ENCODE peak calls at places on chromosomes 12 and 14, in eight cellular contexts. X is heart right ventricle, N is neural progenitor cell, S is esophagus squamous epithelium, B is neuronal stem cell, M is body of pancreas, C is psoas muscle, U is left ventricle myocardium inferior. A is an unnamed sample.
A peak's percentile ranks its signal among the peaks of the same experiment; 100 is the strongest.

GRCh38 chr12:93144109-93144508 is 215.0 kb upstream of the EEA1 start:
- DNase-seq in C (no peak), N (no peak), U (no peak), M (no peak), B (no peak), X (no peak), S (no peak), A (no peak)

GRCh38 chr14:103071544-103072251 is 12.3 kb upstream of the LBHD2 start:
- DNase-seq in N (peak; percentile 52), M (no peak), B (no peak), C (no peak), U (no peak), S (no peak), X (no peak), A (no peak)

GRCh38 chr12:32688786-32689185 is 9.7 kb downstream of the DNM1L start:
- DNase-seq in C (no peak), U (no peak), M (no peak), N (no peak), B (no peak), S (no peak), X (no peak), A (no peak)

GRCh38 chr12:115522010-115522409 is 755.5 kb downstream of the MED13L start:
- DNase-seq in U (no peak), M (no peak), B (no peak), S (no peak), C (no peak), N (no peak), X (no peak), A (no peak)

GRCh38 chr14:91115986-91116385 is 2.1 kb downstream of the DGLUCY start:
- DNase-seq in B (no peak), N (no peak), U (no peak), S (no peak), X (no peak), M (peak; percentile 30), C (no peak), A (no peak)

GRCh38 chr14:89617471-89618291 is 200.6 kb upstream of the FOXN3 start:
- DNase-seq in B (peak; percentile 26), C (no peak), S (no peak), M (peak; percentile 43), X (peak; percentile 36), U (no peak), N (peak; percentile 60), A (peak; percentile 32)

GRCh38 chr14:99576304-99576703 is 27.7 kb downstream of the CCDC85C start:
- DNase-seq in N (no peak), S (no peak), C (no peak), U (no peak), M (no peak), B (no peak), X (no peak), A (no peak)

GRCh38 chr14:88518592-88519512 is 36.0 kb downstream of the PTPN21 start:
- DNase-seq in N (no peak), X (no peak), B (no peak), C (no peak), M (no peak), U (no peak), S (no peak), A (no peak)

GRCh38 chr12:106084048-106084671 is 54.6 kb downstream of the NUAK1 start:
- DNase-seq in C (no peak), N (peak; percentile 90), M (no peak), S (no peak), B (peak; percentile 81), U (no peak), X (no peak), A (no peak)

GRCh38 chr14:73713206-73713803 is 879 bp downstream of the PNMA1 start:
- DNase-seq in B (no peak), N (no peak), U (no peak), S (no peak), X (no peak), C (no peak), M (no peak), A (no peak)

GRCh38 chr14:59631237-59631636 is 54.6 kb upstream of the CCDC175 start:
- DNase-seq in X (no peak), B (peak; percentile 17), N (peak; percentile 61), S (no peak), C (no peak), U (no peak), M (no peak), A (no peak)

GRCh38 chr12:56839489-56840442 is 76.6 kb downstream of the HSD17B6 start:
- DNase-seq in C (no peak), S (no peak), N (peak; percentile 80), M (no peak), U (peak; percentile 22), B (peak; percentile 35), X (peak; percentile 38), A (peak; percentile 27)

GRCh38 chr14:102452302-102452701 is 57.3 kb downstream of the ANKRD9 start:
- DNase-seq in U (no peak), X (no peak), S (no peak), B (no peak), C (no peak), N (no peak), M (no peak), A (no peak)

GRCh38 chr12:100895197-100895596 is 100.6 kb downstream of the ANO4 start:
- DNase-seq in C (no peak), U (no peak), N (no peak), S (no peak), B (no peak), X (no peak), M (no peak), A (no peak)

GRCh38 chr14:81102217-81102616 is 118.5 kb downstream of the GTF2A1 start:
- DNase-seq in B (no peak), U (no peak), C (no peak), S (no peak), N (no peak), X (no peak), M (no peak), A (no peak)

GRCh38 chr12:108850854-108851573 is 6.4 kb downstream of the SSH1 start:
- DNase-seq in B (no peak), M (no peak), U (peak; percentile 74), X (peak; percentile 82), S (no peak), N (no peak), C (peak; percentile 72), A (peak; percentile 86)

GRCh38 chr14:88825503-88825902 is 1.1 kb downstream of the TTC8 start:
- DNase-seq in C (no peak), M (no peak), N (no peak), S (no peak), U (no peak), B (no peak), X (no peak), A (no peak)

DNA sequence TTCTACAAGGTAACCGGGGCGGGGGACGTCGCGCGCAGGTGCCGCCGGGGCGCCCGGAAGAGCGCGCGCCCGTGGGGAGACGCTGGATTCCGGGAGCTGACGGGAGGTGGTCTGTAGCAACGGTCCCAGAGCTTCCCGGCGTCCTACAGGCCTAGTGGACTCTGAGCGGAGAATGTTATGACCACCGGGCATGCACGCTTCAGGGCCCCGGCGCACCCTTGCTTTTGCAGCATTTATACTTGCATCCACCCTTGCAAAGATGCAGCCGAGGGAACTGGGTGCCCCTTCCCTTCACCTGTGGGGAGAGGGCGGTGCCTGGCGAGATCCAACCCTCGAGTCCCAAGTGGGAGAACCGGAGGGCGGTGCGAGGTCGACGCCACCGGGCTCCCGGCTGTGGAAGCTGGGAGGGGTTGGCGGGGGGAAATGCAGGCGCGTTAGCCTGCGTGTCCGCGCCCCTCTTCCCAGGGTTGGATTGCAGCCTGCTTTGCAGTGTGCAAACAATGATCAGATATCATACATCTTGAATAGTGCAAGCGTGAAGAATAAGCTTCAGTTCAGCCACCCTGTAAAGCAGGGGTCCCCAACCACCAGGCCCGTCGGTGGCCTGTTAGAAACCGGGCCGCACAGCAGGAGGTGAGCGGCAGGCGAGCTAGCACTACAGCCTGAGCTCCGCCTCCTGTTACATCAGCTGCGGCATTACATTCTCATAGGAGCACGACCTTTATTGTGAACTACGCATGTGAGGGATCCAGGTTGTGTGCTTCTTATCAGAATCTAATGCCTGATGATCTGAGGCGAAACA is 576 bp downstream of the ERP29 start:
- DNase-seq in C (peak; percentile 71), N (peak; percentile 87), B (peak; percentile 56), S (no peak), U (peak; percentile 41), M (peak; percentile 80), X (peak; percentile 32), A (peak; percentile 75)
- H3K4me1 ChIP-seq in C (peaks cover 27% of the 10 kb centered on the region), N (peaks cover 16% of the 10 kb centered on the region), B (peaks cover 7% of the 10 kb centered on the region), S (peaks cover 68% of the 10 kb centered on the region), U (peaks cover 55% of the 10 kb centered on the region), M (peaks cover 34% of the 10 kb centered on the region), X (peaks cover 19% of the 10 kb centered on the region), A (peaks cover 32% of the 10 kb centered on the region)

GRCh38 chr12:47718531-47718930 is 6.8 kb downstream of the ENDOU start:
- DNase-seq in S (no peak), B (no peak), C (no peak), X (no peak), M (no peak), N (no peak), U (no peak), A (no peak)
- H3K27ac ChIP-seq in S (peak overlapping the region; percentile 86), B (no peak overlapping the region), C (no peak overlapping the region), X (peak overlapping the region; percentile 90), M (no peak overlapping the region), N (no peak overlapping the region), U (peak overlapping the region; percentile 95), A (peak overlapping the region; percentile 94)

GRCh38 chr14:22540286-22540685 is 48.7 kb downstream of the DAD1 start:
- DNase-seq in S (no peak), N (no peak), X (no peak), U (no peak), M (no peak), C (no peak), B (no peak), A (no peak)

GRCh38 chr14:22539831-22540230 is 49.2 kb downstream of the DAD1 start:
- DNase-seq in C (no peak), X (no peak), U (no peak), M (no peak), S (no peak), N (no peak), B (no peak), A (no peak)

GRCh38 chr14:22537436-22538310 is 51.4 kb downstream of the DAD1 start:
- DNase-seq in B (no peak), M (no peak), U (no peak), C (no peak), S (no peak), X (no peak), N (no peak), A (no peak)

GRCh38 chr14:22536853-22537338 is 52.1 kb downstream of the DAD1 start:
- DNase-seq in N (no peak), B (no peak), U (no peak), C (peak; percentile 60), S (no peak), X (peak; percentile 58), M (peak; percentile 33), A (peak; percentile 85)

GRCh38 chr14:22538671-22539228 is 50.3 kb downstream of the DAD1 start:
- DNase-seq in M (no peak), B (no peak), C (no peak), X (no peak), S (no peak), U (no peak), N (no peak), A (no peak)
- H3K4me1 ChIP-seq in M (no peaks in the 10 kb centered on the region), B (no peaks in the 10 kb centered on the region), C (no peaks in the 10 kb centered on the region), X (peaks cover 6% of the 10 kb centered on the region), S (peaks cover 58% of the 10 kb centered on the region), U (peaks cover 32% of the 10 kb centered on the region), N (no peaks in the 10 kb centered on the region), A (peaks cover 3% of the 10 kb centered on the region)

DNA sequence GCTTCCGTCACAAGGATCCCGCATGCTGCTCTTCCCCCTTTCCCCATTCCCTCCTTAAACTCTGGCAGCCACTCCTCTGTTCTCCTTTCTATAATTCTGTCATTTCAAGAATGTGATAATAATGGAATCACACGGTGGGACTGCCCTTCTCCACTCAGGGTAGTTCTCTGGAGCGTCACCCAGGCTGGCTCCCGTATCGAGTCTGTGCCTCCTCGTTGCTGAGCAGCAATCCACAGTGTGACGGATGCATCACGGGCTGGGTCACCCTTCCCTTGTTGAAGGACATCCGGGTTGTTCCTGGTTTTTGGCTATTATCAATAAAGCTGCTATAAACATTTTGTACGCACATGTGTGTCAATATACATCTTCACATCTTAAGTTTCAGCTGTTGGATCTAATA is 5.7 kb upstream of the SYNE3 start:
- DNase-seq in B (no peak), C (no peak), U (no peak), N (no peak), M (no peak), S (no peak), X (no peak), A (no peak)
- H3K27ac ChIP-seq in B (no peak overlapping the region), C (no peak overlapping the region), U (peak overlapping the region; percentile 76), N (no peak overlapping the region), M (no peak overlapping the region), S (no peak overlapping the region), X (peak overlapping the region; percentile 42), A (no peak overlapping the region)